ENCODE peak calls at places on chromosomes 6 and 20, in five cellular contexts. K is HepG2, I is K562, L is WTC11, G is GM12878. H is an unnamed sample.

GRCh38 chr6:42729731-42730130 is 7.3 kb upstream of the PRPH2 start:
- DNase-seq in I (no peak), L (no peak), K (peak), G (no peak), H (peak)

GRCh38 chr6:164063346-164063745 is 648.8 kb downstream of the QKI start:
- DNase-seq in I (no peak), L (no peak), G (no peak), K (no peak), H (no peak)

GRCh38 chr6:90573624-90574023 is 13.2 kb downstream of the MAP3K7 start:
- DNase-seq in I (no peak), K (no peak), L (no peak), G (no peak), H (no peak)

GRCh38 chr6:119479860-119480655 is 130.5 kb upstream of the MAN1A1 start:
- DNase-seq in L (no peak), K (no peak), I (peak), G (no peak), H (no peak)

GRCh38 chr20:32314768-32315167 is 37.3 kb downstream of the KIF3B start:
- DNase-seq in G (no peak), L (no peak), K (no peak), I (no peak), H (no peak)

GRCh38 chr6:163570579-163571231 is 156.2 kb downstream of the QKI start:
- DNase-seq in L (no peak), G (no peak), I (peak), K (no peak), H (no peak)

GRCh38 chr6:12886961-12887775 is 170.6 kb downstream of the PHACTR1 start:
- DNase-seq in L (no peak), K (no peak), G (no peak), I (no peak), H (no peak)

GRCh38 chr20:15030826-15031225 is 693.4 kb upstream of the FLRT3 start:
- DNase-seq in L (no peak), I (no peak), K (no peak), G (no peak), H (no peak)

GRCh38 chr6:30801950-30802349 is 57.6 kb upstream of the IER3 start:
- DNase-seq in I (no peak), L (no peak), G (no peak), K (no peak), H (no peak)

GRCh38 chr6:170179925-170180324 is 111.0 kb downstream of the DLL1 start:
- DNase-seq in L (no peak), G (no peak), I (no peak), K (no peak), H (no peak)

GRCh38 chr6:144284753-144285547 is at the start of gene UTRN:
- DNase-seq in L (peak), K (peak), G (no peak), I (peak), H (peak)

GRCh38 chr6:159871911-159872310 is 18.9 kb upstream of the MAS1 start:
- DNase-seq in K (no peak), L (no peak), G (no peak), I (no peak), H (no peak)

GRCh38 chr20:15564981-15565380 is 1008.3 kb downstream of the KIF16B start:
- DNase-seq in L (no peak), I (no peak), K (no peak), G (peak), H (no peak)

GRCh38 chr6:10659697-10660348 is 34.6 kb downstream of the C6orf52 start:
- DNase-seq in K (no peak), G (no peak), L (peak), I (no peak), H (no peak)

GRCh38 chr20:3752386-3752759 is 15.2 kb downstream of the ADISSP start:
- DNase-seq in K (no peak), L (no peak), G (no peak), I (no peak), H (no peak)

GRCh38 chr6:138593100-138593877 is 94.0 kb upstream of the NHSL1 start:
- DNase-seq in G (peak), I (no peak), K (peak), L (no peak), H (peak)

GRCh38 chr20:31721408-31722332 is 998 bp downstream of the BCL2L1 start:
- DNase-seq in I (no peak), G (no peak), K (no peak), L (peak), H (no peak)

GRCh38 chr20:4894409-4894808 is 106.9 kb downstream of the SLC23A2 start:
- DNase-seq in I (no peak), K (no peak), L (no peak), G (no peak), H (no peak)

GRCh38 chr6:54768542-54768941 is 78.0 kb upstream of the FAM83B start:
- DNase-seq in G (no peak), K (no peak), L (no peak), I (no peak), H (no peak)

GRCh38 chr20:49812463-49813304 is at the start of gene SLC9A8:
- DNase-seq in I (peak), L (peak), G (peak), K (peak), H (peak)
- TF ChIP-seq CTCF in I (peak), L (no peak), G (peak), K (peak), H (no peak)

GRCh38 chr20:52379723-52380336 is 188.3 kb upstream of the ZFP64 start:
- DNase-seq in I (peak), L (peak), K (peak), G (no peak), H (peak)
- TF ChIP-seq ESRRA in I (no peak), L (no peak), K (no peak), G (no peak), H (no peak)

DNA sequence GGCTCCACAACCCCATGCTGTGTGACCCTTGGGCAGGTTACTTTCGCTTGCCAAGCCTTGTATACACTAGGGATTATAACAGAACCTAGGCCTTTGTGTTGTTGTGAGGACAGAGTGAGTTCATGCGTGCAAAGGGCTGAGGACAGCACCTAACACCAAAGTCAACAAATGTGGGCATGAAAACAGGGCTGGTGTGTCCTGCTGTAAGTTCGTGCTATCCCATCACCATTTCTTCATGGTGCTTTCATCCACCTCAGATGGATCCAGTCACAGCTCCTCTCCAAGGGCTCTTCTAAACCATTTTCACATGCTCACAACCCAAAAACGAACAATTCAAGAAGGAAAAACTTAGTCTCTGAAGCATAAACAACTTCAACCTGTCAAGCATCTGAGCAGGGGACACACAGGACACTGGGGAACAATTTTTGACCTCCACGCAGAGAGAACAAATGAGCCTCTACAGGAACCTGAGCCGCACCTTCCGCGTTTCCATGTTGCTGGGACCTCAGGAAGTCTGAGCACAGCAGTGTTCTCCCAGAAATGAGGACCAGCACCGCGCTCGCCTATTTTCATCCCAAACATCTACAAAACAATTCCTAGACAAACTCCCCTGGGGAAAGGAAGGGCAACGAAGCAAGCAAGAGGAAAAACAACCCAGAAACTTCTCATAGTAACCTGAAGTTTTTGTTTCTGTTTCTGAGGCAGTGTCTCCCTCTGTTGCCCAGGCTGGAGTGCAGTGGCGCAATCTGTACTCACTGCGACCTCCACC is 3.1 kb downstream of the LRP11 start:
- DNase-seq in I (no peak), G (no peak), K (peak), L (no peak), H (no peak)
- TF ChIP-seq CTCF in I (peak), G (peak), K (peak), L (no peak), H (peak)

GRCh38 chr6:98292812-98293211 is 541.6 kb upstream of the POU3F2 start:
- DNase-seq in L (no peak), G (no peak), K (peak), I (no peak), H (no peak)
- TF ChIP-seq ESRRA in L (no peak), G (no peak), K (no peak), I (no peak), H (no peak)

GRCh38 chr20:6094565-6094964 is 28.3 kb downstream of the FERMT1 start:
- DNase-seq in L (no peak), K (no peak), G (no peak), I (no peak), H (no peak)
- TF ChIP-seq CTCF in L (no peak), K (no peak), G (no peak), I (no peak), H (no peak)

GRCh38 chr6:127486934-127487333 is 27.7 kb upstream of the KIAA0408 start:
- DNase-seq in I (no peak), L (no peak), K (no peak), G (no peak), H (no peak)
- TF ChIP-seq ESRRA in I (no peak), L (no peak), K (no peak), G (no peak), H (no peak)

GRCh38 chr6:81241717-81242116 is 510.8 kb downstream of the TENT5A start:
- DNase-seq in G (no peak), I (no peak), K (peak), L (no peak), H (peak)
- TF ChIP-seq CTCF in G (peak), I (no peak), K (peak), L (peak), H (no peak)